ENCODE peak calls at places on chromosomes 3 and 15, in seven cellular contexts. A is NCI-H1105, E is right cardiac atrium, M is cardiac septum, F is SW 1271, V is NCI-H1436 treated with DMSO at 0.1 percent for 48 hours, O is endothelial cell. R is an unnamed sample.

GRCh38 chr15:100849021-100849831 is 30.4 kb upstream of the ALDH1A3 start:
- DNase-seq in A (peak; percentile 72), E (peak; percentile 38), M (no peak), F (peak; percentile 46), V (no peak), O (peak; percentile 15), R (no peak)

GRCh38 chr3:32238816-32239637 is 547 bp downstream of the CMTM8 start:
- DNase-seq in A (peak; percentile 6), E (peak; percentile 32), M (peak; percentile 77), F (no peak), V (no peak), O (peak; percentile 51), R (peak; percentile 58)

GRCh38 chr3:197793246-197793645 is 2.2 kb downstream of the LRCH3 start:
- DNase-seq in A (no peak), E (no peak), M (no peak), F (no peak), V (no peak), O (no peak), R (no peak)

GRCh38 chr3:193292386-193292785 is 51.4 kb downstream of the PLAAT1 start:
- DNase-seq in A (no peak), E (no peak), M (no peak), F (no peak), V (no peak), O (no peak), R (no peak)

GRCh38 chr15:71080705-71081104 is 34.6 kb upstream of the THSD4 start:
- DNase-seq in A (no peak), E (no peak), M (no peak), F (no peak), V (no peak), O (no peak), R (no peak)

GRCh38 chr15:64314456-64314855 is 41.5 kb downstream of the CSNK1G1 start:
- DNase-seq in A (no peak), E (no peak), M (no peak), F (no peak), V (no peak), O (no peak), R (no peak)

GRCh38 chr15:56794923-56795329 is 61.6 kb upstream of the ZNF280D start:
- DNase-seq in A (no peak), E (no peak), M (no peak), F (no peak), V (no peak), O (no peak), R (no peak)

GRCh38 chr3:27193056-27193455 is 176.1 kb downstream of the NEK10 start:
- DNase-seq in A (no peak), E (no peak), M (no peak), F (no peak), V (no peak), O (no peak), R (no peak)

GRCh38 chr15:98983333-98983732 is 24.3 kb downstream of the PGPEP1L start:
- DNase-seq in A (no peak), E (peak; percentile 62), M (no peak), F (no peak), V (no peak), O (no peak), R (no peak)

GRCh38 chr3:194976049-194976451 is 290.4 kb downstream of the FAM43A start:
- DNase-seq in A (no peak), E (no peak), M (no peak), F (no peak), V (no peak), O (no peak), R (no peak)

GRCh38 chr15:90836296-90836871 is 32.0 kb upstream of the FURIN start:
- DNase-seq in A (no peak), E (no peak), M (no peak), F (no peak), V (no peak), O (no peak), R (no peak)

GRCh38 chr3:99929409-99930139 is 111.9 kb downstream of the CMSS1 start:
- DNase-seq in A (no peak), E (peak; percentile 56), M (no peak), F (no peak), V (no peak), O (no peak), R (no peak)

GRCh38 chr3:133330043-133330442 is 69.8 kb upstream of the BFSP2 start:
- DNase-seq in A (peak; percentile 4), E (no peak), M (no peak), F (no peak), V (no peak), O (peak; percentile 50), R (peak; percentile 54)

GRCh38 chr3:187352581-187353575 is 15.3 kb upstream of the RTP4 start:
- DNase-seq in A (no peak), E (no peak), M (no peak), F (no peak), V (no peak), O (no peak), R (no peak)

GRCh38 chr3:94453864-94454263 is 391.0 kb downstream of the NSUN3 start:
- DNase-seq in A (no peak), E (no peak), M (no peak), F (no peak), V (no peak), O (no peak), R (no peak)

GRCh38 chr3:35322070-35322469 is 317.3 kb upstream of the ARPP21 start:
- DNase-seq in A (no peak), E (no peak), M (no peak), F (no peak), V (no peak), O (no peak), R (no peak)

GRCh38 chr3:12679468-12679867 is 15.6 kb upstream of the RAF1 start:
- DNase-seq in A (no peak), E (no peak), M (no peak), F (peak; percentile 42), V (no peak), O (no peak), R (no peak)

GRCh38 chr3:3627104-3627503 is 172.1 kb upstream of the LRRN1 start:
- DNase-seq in A (no peak), E (no peak), M (no peak), F (no peak), V (no peak), O (no peak), R (no peak)

GRCh38 chr3:177554900-177555759 is 357.8 kb upstream of the TBL1XR1 start:
- DNase-seq in A (no peak), E (peak; percentile 62), M (no peak), F (no peak), V (no peak), O (no peak), R (no peak)

GRCh38 chr15:67406257-67406861 is 114.6 kb upstream of the C15orf61 start:
- DNase-seq in A (no peak), E (no peak), M (no peak), F (no peak), V (no peak), O (no peak), R (no peak)

GRCh38 chr3:127141921-127142730 is 50.8 kb upstream of the PRR23E start:
- DNase-seq in A (peak; percentile 98), E (no peak), M (no peak), F (no peak), V (peak; percentile 87), O (no peak), R (no peak)

GRCh38 chr3:179068779-179069530 is 2.7 kb downstream of the ZMAT3 start:
- DNase-seq in A (peak; percentile 19), E (no peak), M (no peak), F (no peak), V (no peak), O (peak; percentile 59), R (no peak)

GRCh38 chr3:139455855-139456254 is 20.5 kb downstream of the RBP2 start:
- DNase-seq in A (peak; percentile 15), E (no peak), M (no peak), F (no peak), V (no peak), O (no peak), R (no peak)

GRCh38 chr15:98889930-98890695 is 117.5 kb downstream of the PGPEP1L start:
- DNase-seq in A (no peak), E (no peak), M (no peak), F (no peak), V (no peak), O (no peak), R (no peak)

GRCh38 chr3:49004352-49005297 is 2.6 kb upstream of the WDR6 start:
- DNase-seq in A (no peak), E (peak; percentile 34), M (no peak), F (no peak), V (no peak), O (no peak), R (no peak)

GRCh38 chr3:114411811-114412803 is 118.3 kb downstream of the TIGIT start:
- DNase-seq in A (no peak), E (peak; percentile 32), M (no peak), F (no peak), V (no peak), O (no peak), R (no peak)

GRCh38 chr3:25618043-25618442 is 46.7 kb downstream of the TOP2B start:
- DNase-seq in A (no peak), E (no peak), M (no peak), F (no peak), V (no peak), O (no peak), R (no peak)

GRCh38 chr3:184773341-184774186 is 38.4 kb upstream of the VPS8 start:
- DNase-seq in A (no peak), E (peak; percentile 47), M (peak; percentile 71), F (no peak), V (no peak), O (no peak), R (no peak)

GRCh38 chr3:165759041-165759440 is 78.2 kb downstream of the BCHE start:
- DNase-seq in A (no peak), E (no peak), M (no peak), F (no peak), V (no peak), O (no peak), R (no peak)

GRCh38 chr3:179713643-179714090 is 60.8 kb downstream of the USP13 start:
- DNase-seq in A (no peak), E (no peak), M (no peak), F (no peak), V (no peak), O (peak; percentile 12), R (no peak)

GRCh38 chr3:2303567-2303966 is 204.9 kb downstream of the CNTN4 start:
- DNase-seq in A (no peak), E (no peak), M (no peak), F (no peak), V (no peak), O (no peak), R (peak; percentile 45)

GRCh38 chr3:34237946-34238345 is 439.5 kb downstream of the PDCD6IP start:
- DNase-seq in A (no peak), E (no peak), M (no peak), F (no peak), V (no peak), O (no peak), R (no peak)

GRCh38 chr15:41258706-41259471 is 27.8 kb downstream of the CHP1 start:
- DNase-seq in A (no peak), E (no peak), M (no peak), F (no peak), V (no peak), O (no peak), R (no peak)

GRCh38 chr3:30681276-30682211 is 75.1 kb downstream of the TGFBR2 start:
- DNase-seq in A (no peak), E (peak; percentile 74), M (no peak), F (peak; percentile 27), V (no peak), O (peak; percentile 20), R (no peak)

GRCh38 chr15:45618813-45619212 is 16.0 kb upstream of the SQOR start:
- DNase-seq in A (no peak), E (no peak), M (no peak), F (no peak), V (no peak), O (no peak), R (no peak)

GRCh38 chr3:49701388-49702077 is 12.2 kb downstream of the RNF123 start:
- DNase-seq in A (no peak), E (no peak), M (no peak), F (no peak), V (no peak), O (peak; percentile 57), R (peak; percentile 74)

GRCh38 chr3:50303038-50303815 is at the start of gene HYAL1:
- DNase-seq in A (no peak), E (peak; percentile 88), M (peak; percentile 90), F (no peak), V (no peak), O (no peak), R (peak; percentile 97)